ENCODE peak calls at places on chromosomes 3 and 15, in eight cellular contexts. One of them, this sample, is unnamed.
A peak's percentile ranks its signal among the peaks of the same experiment; 100 is the strongest.

GRCh38 chr3:138081371-138082084 is 33.9 kb downstream of the DZIP1L start:
- DNase-seq in spleen: no peak
- DNase-seq in fibroblast of pulmonary artery: peak; percentile 73
- DNase-seq in epithelial cell of esophagus: peak; percentile 56
- DNase-seq in Panc1: no peak
- DNase-seq in nephron progenitor cell: no peak
- DNase-seq in H9: no peak
- DNase-seq in fibroblast of mammary gland: peak; percentile 83
- DNase-seq in this sample: no peak

GRCh38 chr3:53495518-53496501 is 1.4 kb downstream of the CACNA1D start:
- DNase-seq in spleen: no peak
- DNase-seq in fibroblast of pulmonary artery: no peak
- DNase-seq in epithelial cell of esophagus: peak; percentile 22
- DNase-seq in Panc1: no peak
- DNase-seq in nephron progenitor cell: peak; percentile 49
- DNase-seq in H9: peak; percentile 45
- DNase-seq in fibroblast of mammary gland: no peak
- DNase-seq in this sample: peak; percentile 34

GRCh38 chr15:62288361-62289017 is 123.4 kb upstream of the C2CD4B start:
- DNase-seq in spleen: no peak
- DNase-seq in fibroblast of pulmonary artery: no peak
- DNase-seq in epithelial cell of esophagus: no peak
- DNase-seq in Panc1: no peak
- DNase-seq in nephron progenitor cell: no peak
- DNase-seq in H9: no peak
- DNase-seq in fibroblast of mammary gland: no peak
- DNase-seq in this sample: no peak

GRCh38 chr3:149339931-149340309 is 6.5 kb upstream of the TM4SF18 start:
- DNase-seq in spleen: peak; percentile 83
- DNase-seq in fibroblast of pulmonary artery: peak; percentile 98
- DNase-seq in epithelial cell of esophagus: peak; percentile 91
- DNase-seq in Panc1: peak; percentile 99
- DNase-seq in nephron progenitor cell: no peak
- DNase-seq in H9: peak; percentile 83
- DNase-seq in fibroblast of mammary gland: peak; percentile 95
- DNase-seq in this sample: peak; percentile 79

GRCh38 chr3:168977696-168978374 is 685.7 kb downstream of the MECOM start:
- DNase-seq in spleen: no peak
- DNase-seq in fibroblast of pulmonary artery: peak; percentile 63
- DNase-seq in epithelial cell of esophagus: peak; percentile 20
- DNase-seq in Panc1: no peak
- DNase-seq in nephron progenitor cell: no peak
- DNase-seq in H9: no peak
- DNase-seq in fibroblast of mammary gland: peak; percentile 54
- DNase-seq in this sample: no peak

GRCh38 chr3:128011140-128011539 is 41.1 kb upstream of the SEC61A1 start:
- DNase-seq in spleen: no peak
- DNase-seq in fibroblast of pulmonary artery: peak; percentile 25
- DNase-seq in epithelial cell of esophagus: peak; percentile 86
- DNase-seq in Panc1: no peak
- DNase-seq in nephron progenitor cell: peak; percentile 78
- DNase-seq in H9: peak; percentile 93
- DNase-seq in fibroblast of mammary gland: peak; percentile 20
- DNase-seq in this sample: peak; percentile 69

GRCh38 chr3:155934215-155934614 is 63.8 kb downstream of the GMPS start:
- DNase-seq in spleen: no peak
- DNase-seq in fibroblast of pulmonary artery: peak; percentile 30
- DNase-seq in epithelial cell of esophagus: no peak
- DNase-seq in Panc1: no peak
- DNase-seq in nephron progenitor cell: no peak
- DNase-seq in H9: no peak
- DNase-seq in fibroblast of mammary gland: peak; percentile 65
- DNase-seq in this sample: no peak

GRCh38 chr3:44960387-44961026 is 15.5 kb downstream of the ZDHHC3 start:
- DNase-seq in spleen: no peak
- DNase-seq in fibroblast of pulmonary artery: peak; percentile 13
- DNase-seq in epithelial cell of esophagus: peak; percentile 31
- DNase-seq in Panc1: no peak
- DNase-seq in nephron progenitor cell: no peak
- DNase-seq in H9: no peak
- DNase-seq in fibroblast of mammary gland: peak; percentile 84
- DNase-seq in this sample: no peak

GRCh38 chr15:90871097-90871715 is 2.8 kb downstream of the FURIN start:
- DNase-seq in spleen: peak; percentile 88
- DNase-seq in fibroblast of pulmonary artery: no peak
- DNase-seq in epithelial cell of esophagus: no peak
- DNase-seq in Panc1: no peak
- DNase-seq in nephron progenitor cell: peak; percentile 50
- DNase-seq in H9: no peak
- DNase-seq in fibroblast of mammary gland: no peak
- DNase-seq in this sample: peak; percentile 31

GRCh38 chr3:170442945-170443344 is 24.3 kb downstream of the CLDN11 start:
- DNase-seq in spleen: no peak
- DNase-seq in fibroblast of pulmonary artery: no peak
- DNase-seq in epithelial cell of esophagus: no peak
- DNase-seq in Panc1: no peak
- DNase-seq in nephron progenitor cell: no peak
- DNase-seq in H9: no peak
- DNase-seq in fibroblast of mammary gland: no peak
- DNase-seq in this sample: no peak

GRCh38 chr15:100775581-100776185 is 103.9 kb upstream of the ALDH1A3 start:
- DNase-seq in spleen: no peak
- DNase-seq in fibroblast of pulmonary artery: no peak
- DNase-seq in epithelial cell of esophagus: no peak
- DNase-seq in Panc1: no peak
- DNase-seq in nephron progenitor cell: no peak
- DNase-seq in H9: no peak
- DNase-seq in fibroblast of mammary gland: no peak
- DNase-seq in this sample: no peak

GRCh38 chr3:123656691-123657090 is 71.8 kb upstream of the HACD2 start:
- DNase-seq in spleen: no peak
- DNase-seq in fibroblast of pulmonary artery: no peak
- DNase-seq in epithelial cell of esophagus: no peak
- DNase-seq in Panc1: no peak
- DNase-seq in nephron progenitor cell: no peak
- DNase-seq in H9: no peak
- DNase-seq in fibroblast of mammary gland: no peak
- DNase-seq in this sample: no peak

GRCh38 chr3:194255252-194256039 is 95.7 kb downstream of the CPN2 start:
- DNase-seq in spleen: peak; percentile 91
- DNase-seq in fibroblast of pulmonary artery: peak; percentile 81
- DNase-seq in epithelial cell of esophagus: no peak
- DNase-seq in Panc1: no peak
- DNase-seq in nephron progenitor cell: peak; percentile 33
- DNase-seq in H9: no peak
- DNase-seq in fibroblast of mammary gland: no peak
- DNase-seq in this sample: peak; percentile 76

GRCh38 chr3:105676621-105677300 is 192.1 kb downstream of the CBLB start:
- DNase-seq in spleen: no peak
- DNase-seq in fibroblast of pulmonary artery: no peak
- DNase-seq in epithelial cell of esophagus: no peak
- DNase-seq in Panc1: no peak
- DNase-seq in nephron progenitor cell: no peak
- DNase-seq in H9: no peak
- DNase-seq in fibroblast of mammary gland: no peak
- DNase-seq in this sample: no peak

GRCh38 chr15:91022832-91023129 is 387 bp upstream of the VPS33B start:
- DNase-seq in spleen: no peak
- DNase-seq in fibroblast of pulmonary artery: no peak
- DNase-seq in epithelial cell of esophagus: no peak
- DNase-seq in Panc1: no peak
- DNase-seq in nephron progenitor cell: no peak
- DNase-seq in H9: no peak
- DNase-seq in fibroblast of mammary gland: no peak
- DNase-seq in this sample: no peak

GRCh38 chr15:45641374-45641778 is 6.5 kb downstream of the SQOR start:
- DNase-seq in spleen: no peak
- DNase-seq in fibroblast of pulmonary artery: peak; percentile 92
- DNase-seq in epithelial cell of esophagus: peak; percentile 98
- DNase-seq in Panc1: no peak
- DNase-seq in nephron progenitor cell: no peak
- DNase-seq in H9: no peak
- DNase-seq in fibroblast of mammary gland: peak; percentile 98
- DNase-seq in this sample: no peak

DNA sequence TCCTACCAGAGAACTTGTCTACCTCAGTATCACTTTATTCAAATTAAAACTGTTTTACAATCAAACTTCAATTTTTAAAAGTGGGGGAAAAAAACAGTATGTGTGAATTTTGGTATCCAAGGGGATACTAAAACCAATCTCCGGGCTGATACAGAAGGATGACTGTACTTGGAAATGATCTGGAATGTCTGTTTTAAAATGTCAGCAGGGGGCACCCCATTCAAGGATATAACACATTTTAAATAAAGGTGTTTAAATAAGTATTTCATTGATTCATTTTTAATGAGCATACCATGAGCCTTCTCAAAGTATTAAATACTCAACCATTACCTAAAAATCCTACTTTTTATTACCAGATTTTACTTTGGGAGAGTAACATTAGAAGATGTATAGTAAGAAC is 67.9 kb downstream of the ULK4 start:
- DNase-seq in spleen: no peak
- DNase-seq in fibroblast of pulmonary artery: peak; percentile 79
- DNase-seq in epithelial cell of esophagus: peak; percentile 72
- DNase-seq in Panc1: peak; percentile 13
- DNase-seq in nephron progenitor cell: no peak
- DNase-seq in H9: no peak
- DNase-seq in fibroblast of mammary gland: peak; percentile 66
- DNase-seq in this sample: peak; percentile 9
- TF ChIP-seq CTCF in spleen: peak; percentile 46
- TF ChIP-seq CTCF in fibroblast of pulmonary artery: peak; percentile 45
- TF ChIP-seq CTCF in epithelial cell of esophagus: peak; percentile 45
- TF ChIP-seq CTCF in Panc1: peak; percentile 51
- TF ChIP-seq CTCF in nephron progenitor cell: peak; percentile 35
- TF ChIP-seq CTCF in H9: peak; percentile 52
- TF ChIP-seq CTCF in fibroblast of mammary gland: peak; percentile 44
- TF ChIP-seq CTCF in this sample: peak; percentile 36

GRCh38 chr3:132535575-132536441 is 61.3 kb upstream of the ACKR4 start:
- DNase-seq in spleen: no peak
- DNase-seq in fibroblast of pulmonary artery: peak; percentile 93
- DNase-seq in epithelial cell of esophagus: peak; percentile 85
- DNase-seq in Panc1: peak; percentile 53
- DNase-seq in nephron progenitor cell: peak; percentile 63
- DNase-seq in H9: peak; percentile 67
- DNase-seq in fibroblast of mammary gland: peak; percentile 92
- DNase-seq in this sample: peak; percentile 65
- TF ChIP-seq CTCF in spleen: peak; percentile 62
- TF ChIP-seq CTCF in fibroblast of pulmonary artery: peak; percentile 53
- TF ChIP-seq CTCF in epithelial cell of esophagus: peak; percentile 52
- TF ChIP-seq CTCF in Panc1: peak; percentile 84
- TF ChIP-seq CTCF in nephron progenitor cell: peak; percentile 59
- TF ChIP-seq CTCF in H9: peak; percentile 80
- TF ChIP-seq CTCF in fibroblast of mammary gland: peak; percentile 65
- TF ChIP-seq CTCF in this sample: peak; percentile 88

GRCh38 chr3:70358978-70359580 is 46.6 kb upstream of the MDFIC2 start:
- DNase-seq in spleen: no peak
- DNase-seq in fibroblast of pulmonary artery: peak; percentile 60
- DNase-seq in epithelial cell of esophagus: peak; percentile 57
- DNase-seq in Panc1: peak; percentile 4
- DNase-seq in nephron progenitor cell: no peak
- DNase-seq in H9: no peak
- DNase-seq in fibroblast of mammary gland: peak; percentile 43
- DNase-seq in this sample: peak; percentile 23
- TF ChIP-seq CTCF in spleen: peak; percentile 30
- TF ChIP-seq CTCF in fibroblast of pulmonary artery: peak; percentile 59
- TF ChIP-seq CTCF in epithelial cell of esophagus: peak; percentile 69
- TF ChIP-seq CTCF in Panc1: peak; percentile 40
- TF ChIP-seq CTCF in nephron progenitor cell: peak; percentile 59
- TF ChIP-seq CTCF in H9: peak; percentile 76
- TF ChIP-seq CTCF in fibroblast of mammary gland: peak; percentile 66
- TF ChIP-seq CTCF in this sample: peak; percentile 76

GRCh38 chr3:121855555-121855954 is 20.5 kb downstream of the EAF2 start:
- DNase-seq in spleen: no peak
- DNase-seq in fibroblast of pulmonary artery: peak; percentile 17
- DNase-seq in epithelial cell of esophagus: peak; percentile 72
- DNase-seq in Panc1: no peak
- DNase-seq in nephron progenitor cell: no peak
- DNase-seq in H9: no peak
- DNase-seq in fibroblast of mammary gland: peak; percentile 11
- DNase-seq in this sample: no peak
- TF ChIP-seq CTCF in spleen: peak; percentile 12
- TF ChIP-seq CTCF in fibroblast of pulmonary artery: peak; percentile 34
- TF ChIP-seq CTCF in epithelial cell of esophagus: peak; percentile 64
- TF ChIP-seq CTCF in Panc1: peak; percentile 54
- TF ChIP-seq CTCF in nephron progenitor cell: peak; percentile 32
- TF ChIP-seq CTCF in H9: peak; percentile 81
- TF ChIP-seq CTCF in fibroblast of mammary gland: peak; percentile 35
- TF ChIP-seq CTCF in this sample: peak; percentile 38

GRCh38 chr3:159586587-159587202 is 401.9 kb upstream of the IL12A start:
- DNase-seq in spleen: no peak
- DNase-seq in fibroblast of pulmonary artery: peak; percentile 69
- DNase-seq in epithelial cell of esophagus: peak; percentile 24
- DNase-seq in Panc1: no peak
- DNase-seq in nephron progenitor cell: peak; percentile 55
- DNase-seq in H9: peak; percentile 73
- DNase-seq in fibroblast of mammary gland: peak; percentile 52
- DNase-seq in this sample: peak; percentile 64
- TF ChIP-seq CTCF in spleen: no peak
- TF ChIP-seq CTCF in fibroblast of pulmonary artery: peak; percentile 81
- TF ChIP-seq CTCF in epithelial cell of esophagus: peak; percentile 48
- TF ChIP-seq CTCF in Panc1: peak; percentile 79
- TF ChIP-seq CTCF in nephron progenitor cell: peak; percentile 69
- TF ChIP-seq CTCF in H9: peak; percentile 83
- TF ChIP-seq CTCF in fibroblast of mammary gland: peak; percentile 66
- TF ChIP-seq CTCF in this sample: peak; percentile 50